ENCODE peak calls at places on chromosomes 4 and X, in eight cellular contexts. G, S, K, N, C, A, R and D are unnamed samples.

GRCh38 chr4:105196523-105197145 is 50.0 kb downstream of the TET2 start:
- DNase-seq in G (no peak), S (peak), K (peak), N (peak), C (no peak), A (peak), R (no peak), D (no peak)

GRCh38 chrX:72685810-72686465 is 28.2 kb downstream of the PHKA1 start:
- DNase-seq in G (no peak), S (no peak), K (no peak), N (no peak), C (no peak), A (no peak), R (no peak), D (no peak)

GRCh38 chrX:141760761-141761160 is 62.2 kb upstream of the SPANXD start:
- DNase-seq in G (no peak), S (no peak), K (no peak), N (no peak), C (no peak), A (no peak), R (no peak), D (no peak)

GRCh38 chr4:129254526-129254925 is 158.6 kb downstream of the C4orf33 start:
- DNase-seq in G (no peak), S (no peak), K (no peak), N (no peak), C (no peak), A (no peak), R (no peak), D (no peak)

GRCh38 chrX:14476169-14476568 is 53.2 kb upstream of the GLRA2 start:
- DNase-seq in G (no peak), S (no peak), K (no peak), N (no peak), C (no peak), A (no peak), R (no peak), D (no peak)

GRCh38 chr4:64564126-64564525 is 154.9 kb upstream of the TECRL start:
- DNase-seq in G (no peak), S (no peak), K (no peak), N (no peak), C (no peak), A (no peak), R (no peak), D (no peak)

GRCh38 chr4:119632216-119632615 is 3.6 kb upstream of the PDE5A start:
- DNase-seq in G (no peak), S (no peak), K (no peak), N (no peak), C (no peak), A (no peak), R (no peak), D (no peak)

GRCh38 chr4:120709986-120710385 is 212.5 kb downstream of the PRDM5 start:
- DNase-seq in G (peak), S (no peak), K (no peak), N (no peak), C (no peak), A (no peak), R (no peak), D (no peak)

GRCh38 chr4:56434599-56435000 is 815 bp downstream of the PPAT start:
- DNase-seq in G (no peak), S (peak), K (no peak), N (peak), C (no peak), A (peak), R (no peak), D (no peak)

GRCh38 chr4:164169591-164169990 is 584.3 kb upstream of the SMIM31 start:
- DNase-seq in G (no peak), S (no peak), K (no peak), N (no peak), C (no peak), A (no peak), R (no peak), D (no peak)

GRCh38 chr4:123092603-123093002 is 170.2 kb upstream of the NUDT6 start:
- DNase-seq in G (no peak), S (peak), K (peak), N (no peak), C (no peak), A (no peak), R (no peak), D (no peak)

GRCh38 chrX:150680974-150681373 is 12.2 kb upstream of the MTMR1 start:
- DNase-seq in G (no peak), S (peak), K (peak), N (peak), C (no peak), A (no peak), R (no peak), D (no peak)

GRCh38 chr4:146456681-146457080 is 65.1 kb downstream of the SLC10A7 start:
- DNase-seq in G (no peak), S (no peak), K (no peak), N (no peak), C (no peak), A (no peak), R (no peak), D (no peak)

GRCh38 chrX:103253608-103254007 is 1.3 kb downstream of the TCEAL8 start:
- DNase-seq in G (no peak), S (peak), K (no peak), N (no peak), C (no peak), A (no peak), R (no peak), D (no peak)

GRCh38 chrX:38839269-38839668 is 38.0 kb downstream of the MID1IP1 start:
- DNase-seq in G (no peak), S (no peak), K (no peak), N (no peak), C (no peak), A (no peak), R (no peak), D (no peak)

GRCh38 chrX:6292599-6292998 is 63.9 kb upstream of the NLGN4X start:
- DNase-seq in G (no peak), S (no peak), K (peak), N (no peak), C (no peak), A (no peak), R (no peak), D (no peak)

GRCh38 chr4:100041646-100042045 is 91.6 kb upstream of the H2AZ1 start:
- DNase-seq in G (no peak), S (no peak), K (no peak), N (no peak), C (no peak), A (no peak), R (no peak), D (no peak)

GRCh38 chr4:147480891-147481576 is at the start of gene EDNRA:
- DNase-seq in G (no peak), S (peak), K (peak), N (peak), C (no peak), A (peak), R (no peak), D (no peak)

GRCh38 chrX:108558217-108558616 is 118.6 kb downstream of the COL4A5 start:
- DNase-seq in G (no peak), S (peak), K (no peak), N (no peak), C (no peak), A (no peak), R (no peak), D (no peak)

GRCh38 chr4:172648471-172648870 is 520.1 kb upstream of the GALNT7 start:
- DNase-seq in G (no peak), S (no peak), K (no peak), N (no peak), C (no peak), A (no peak), R (no peak), D (no peak)

GRCh38 chrX:129731228-129731627 is 7.6 kb upstream of the XPNPEP2 start:
- DNase-seq in G (no peak), S (no peak), K (no peak), N (no peak), C (no peak), A (no peak), R (no peak), D (no peak)

GRCh38 chrX:130981836-130982235 is 76.3 kb upstream of the ARHGAP36 start:
- DNase-seq in G (no peak), S (no peak), K (no peak), N (no peak), C (no peak), A (no peak), R (no peak), D (no peak)

GRCh38 chrX:74931214-74931613 is 6.0 kb upstream of the NEXMIF start:
- DNase-seq in G (no peak), S (peak), K (peak), N (peak), C (no peak), A (no peak), R (no peak), D (no peak)

GRCh38 chrX:24283122-24283789 is 30.6 kb downstream of the SUPT20HL2 start:
- DNase-seq in G (no peak), S (no peak), K (no peak), N (no peak), C (no peak), A (no peak), R (no peak), D (no peak)

GRCh38 chrX:15686818-15687685 is 22.4 kb upstream of the CLTRN start:
- DNase-seq in G (no peak), S (peak), K (peak), N (peak), C (peak), A (peak), R (peak), D (peak)

GRCh38 chr4:48756689-48757220 is 23.3 kb downstream of the FRYL start:
- DNase-seq in G (no peak), S (no peak), K (no peak), N (no peak), C (no peak), A (no peak), R (no peak), D (no peak)

GRCh38 chr4:11633435-11633834 is 204.7 kb upstream of the HS3ST1 start:
- DNase-seq in G (no peak), S (no peak), K (no peak), N (no peak), C (no peak), A (no peak), R (no peak), D (no peak)

GRCh38 chr4:78483811-78484210 is 67.8 kb upstream of the ANXA3 start:
- DNase-seq in G (no peak), S (no peak), K (no peak), N (no peak), C (no peak), A (no peak), R (no peak), D (no peak)

GRCh38 chrX:130772313-130773140 is 130.5 kb downstream of the ENOX2 start:
- DNase-seq in G (peak), S (peak), K (no peak), N (peak), C (no peak), A (no peak), R (no peak), D (no peak)

GRCh38 chr4:166655705-166656104 is 578.6 kb downstream of the SPOCK3 start:
- DNase-seq in G (no peak), S (no peak), K (no peak), N (peak), C (no peak), A (no peak), R (no peak), D (no peak)

GRCh38 chr4:105414316-105414715 is 59.5 kb downstream of the PPA2 start:
- DNase-seq in G (no peak), S (no peak), K (peak), N (no peak), C (no peak), A (no peak), R (no peak), D (no peak)

GRCh38 chr4:98662619-98663225 is 4.3 kb upstream of the TSPAN5 start:
- DNase-seq in G (no peak), S (peak), K (peak), N (no peak), C (no peak), A (no peak), R (peak), D (no peak)

GRCh38 chrX:129984196-129984962 is 1.9 kb downstream of the BCORL1 start:
- DNase-seq in G (no peak), S (no peak), K (peak), N (no peak), C (peak), A (peak), R (peak), D (no peak)

DNA sequence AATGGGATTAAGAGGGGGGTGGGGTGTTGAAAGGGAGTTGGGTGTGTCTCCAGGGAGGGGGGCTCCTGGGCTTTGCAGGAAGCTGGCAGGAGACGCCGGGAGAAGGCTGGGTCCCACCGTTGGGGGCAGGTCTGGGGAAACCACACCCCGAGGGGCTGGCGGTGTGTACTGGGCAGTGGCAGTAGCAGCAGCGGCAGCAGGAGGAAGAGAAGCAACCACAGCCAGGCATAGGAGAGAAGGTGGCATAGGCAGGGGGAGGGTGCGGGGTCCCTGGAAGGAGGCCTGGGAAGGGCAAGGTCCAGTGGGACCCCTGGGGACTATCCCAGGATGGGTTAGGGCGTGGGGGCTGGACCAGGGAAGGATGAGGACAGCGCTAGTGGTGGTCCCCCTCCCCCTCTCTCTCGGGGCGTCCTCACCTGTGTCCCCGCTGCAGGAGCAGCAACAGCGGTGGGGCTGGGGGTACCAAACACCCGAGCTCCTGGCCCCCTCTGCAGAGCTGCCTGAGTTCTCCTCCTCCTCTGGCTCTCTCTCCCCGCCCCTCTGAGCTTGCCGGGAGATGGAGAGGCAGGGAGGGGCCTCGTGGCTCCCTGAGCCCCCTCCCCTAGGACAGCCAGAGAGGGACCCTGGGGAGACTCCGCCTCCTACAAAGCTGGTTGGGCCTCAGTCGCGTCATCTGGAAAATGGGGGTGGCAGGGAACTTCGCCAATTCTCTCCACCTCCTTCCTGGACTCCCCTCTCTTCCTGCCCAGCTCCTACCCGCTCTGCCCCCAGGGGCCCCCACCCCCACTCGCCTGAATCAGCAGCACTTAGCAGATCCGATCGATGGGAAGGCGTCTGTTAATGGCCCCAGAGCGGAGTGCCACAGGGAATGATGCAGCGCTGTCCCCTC is at the start of gene KCND1:
- DNase-seq in G (no peak), S (peak), K (peak), N (peak), C (peak), A (no peak), R (no peak), D (no peak)
- H3K4me3 ChIP-seq in G (peak), S (peak), K (peak), N (peak), C (no peak), A (peak), R (no peak), D (no peak)

GRCh38 chr4:14867847-14868246 is 134.4 kb upstream of the CPEB2 start:
- DNase-seq in G (no peak), S (peak), K (no peak), N (peak), C (no peak), A (no peak), R (no peak), D (no peak)
- H3K4me3 ChIP-seq in G (no peak), S (no peak), K (no peak), N (no peak), C (no peak), A (no peak), R (no peak), D (no peak)

DNA sequence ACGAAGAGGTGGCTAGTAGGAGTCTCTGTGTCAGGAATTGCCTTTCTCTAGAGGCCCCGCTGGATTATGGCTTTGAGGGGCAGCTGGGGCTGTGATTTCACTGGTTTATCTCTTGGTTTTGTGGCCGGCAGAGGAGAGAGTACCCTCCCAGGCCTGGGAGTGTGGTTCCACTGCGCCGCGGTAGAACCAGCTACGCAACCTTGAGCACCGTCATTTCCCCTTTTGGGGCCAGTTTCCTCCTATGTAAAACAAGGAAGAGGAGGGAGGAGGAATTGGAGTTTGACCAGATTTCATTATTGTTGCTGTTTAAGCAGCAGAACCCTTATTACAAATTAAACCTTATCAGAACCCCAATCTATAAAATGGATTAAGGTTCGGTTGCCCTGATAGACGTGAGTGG is 4.4 kb downstream of the SOX3 start:
- DNase-seq in G (no peak), S (no peak), K (no peak), N (no peak), C (no peak), A (no peak), R (no peak), D (no peak)
- H3K4me3 ChIP-seq in G (no peak), S (no peak), K (peak), N (no peak), C (no peak), A (no peak), R (no peak), D (no peak)

GRCh38 chr4:52051213-52051614 is at the start of gene SPATA18:
- DNase-seq in G (no peak), S (no peak), K (peak), N (peak), C (peak), A (peak), R (no peak), D (no peak)
- H3K4me3 ChIP-seq in G (peak), S (peak), K (peak), N (peak), C (no peak), A (peak), R (peak), D (peak)

GRCh38 chr4:7939377-7940108 is at the start of gene AFAP1:
- DNase-seq in G (peak), S (peak), K (peak), N (peak), C (peak), A (peak), R (peak), D (no peak)

GRCh38 chr4:7941111-7942018 is 1.7 kb upstream of the AFAP1 start:
- DNase-seq in G (no peak), S (peak), K (peak), N (no peak), C (no peak), A (no peak), R (no peak), D (no peak)

GRCh38 chr4:7936963-7937362 is 2.7 kb downstream of the AFAP1 start:
- DNase-seq in G (no peak), S (no peak), K (no peak), N (no peak), C (no peak), A (no peak), R (no peak), D (no peak)

GRCh38 chr4:7942019-7942556 is 2.4 kb upstream of the AFAP1 start:
- DNase-seq in G (no peak), S (no peak), K (no peak), N (no peak), C (no peak), A (no peak), R (no peak), D (no peak)

DNA sequence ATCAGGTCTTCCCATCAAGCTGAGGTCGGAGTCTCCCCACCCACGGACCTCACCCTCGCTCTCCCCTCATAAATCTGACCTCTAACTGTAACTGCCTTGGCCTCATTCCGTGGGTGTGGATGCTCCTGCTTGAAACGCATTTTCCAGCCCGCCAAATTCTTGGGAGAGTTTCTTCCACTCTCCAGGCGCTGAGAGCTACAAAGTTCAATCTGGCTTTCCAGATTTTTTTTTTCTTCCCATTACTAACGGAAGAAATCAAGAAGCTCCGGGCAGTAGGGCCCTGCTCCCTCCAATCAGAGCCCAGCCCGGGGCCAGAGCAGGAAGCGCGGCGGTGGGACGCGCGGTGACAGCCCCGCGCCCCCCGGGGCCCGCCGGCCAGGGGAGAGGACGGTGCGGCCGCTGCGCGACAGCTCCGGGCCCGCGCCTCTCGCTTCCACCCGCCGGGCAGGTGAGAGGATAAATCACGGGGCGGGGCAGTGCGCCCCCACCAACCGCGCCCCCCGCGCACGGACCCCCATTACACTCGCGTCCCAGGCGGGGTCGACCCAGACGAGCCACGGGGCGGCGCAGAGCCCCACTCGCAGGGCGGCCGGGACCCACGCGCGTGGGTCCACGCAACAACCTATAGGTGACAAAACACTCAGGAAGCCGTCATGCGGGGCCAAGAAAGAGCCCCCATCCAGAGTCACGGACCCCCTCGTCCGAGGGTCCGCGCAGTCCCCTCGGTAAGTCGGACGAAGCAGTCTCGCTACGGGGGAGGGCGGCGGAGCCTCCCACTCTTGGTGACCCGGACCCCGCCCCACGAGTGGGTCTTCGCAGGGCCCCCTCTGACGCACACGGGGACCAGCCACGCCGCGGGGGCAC is 916 bp downstream of the AFAP1 start:
- DNase-seq in G (no peak), S (peak), K (peak), N (peak), C (no peak), A (no peak), R (peak), D (no peak)
- H3K4me3 ChIP-seq in G (peak), S (peak), K (peak), N (peak), C (peak), A (peak), R (peak), D (no peak)

GRCh38 chr4:86924805-86925204 is 10.0 kb upstream of the AFF1 start:
- DNase-seq in G (no peak), S (peak), K (no peak), N (no peak), C (no peak), A (no peak), R (no peak), D (no peak)

GRCh38 chr4:86926428-86927086 is 8.3 kb upstream of the AFF1 start:
- DNase-seq in G (no peak), S (peak), K (no peak), N (no peak), C (no peak), A (no peak), R (no peak), D (no peak)

GRCh38 chr4:86928400-86929255 is 6.2 kb upstream of the AFF1 start:
- DNase-seq in G (no peak), S (no peak), K (no peak), N (no peak), C (no peak), A (no peak), R (no peak), D (no peak)

GRCh38 chr4:86927843-86928395 is 6.9 kb upstream of the AFF1 start:
- DNase-seq in G (peak), S (no peak), K (no peak), N (no peak), C (peak), A (peak), R (no peak), D (no peak)
- H3K4me3 ChIP-seq in G (no peak), S (no peak), K (no peak), N (no peak), C (no peak), A (no peak), R (no peak), D (no peak)

DNA sequence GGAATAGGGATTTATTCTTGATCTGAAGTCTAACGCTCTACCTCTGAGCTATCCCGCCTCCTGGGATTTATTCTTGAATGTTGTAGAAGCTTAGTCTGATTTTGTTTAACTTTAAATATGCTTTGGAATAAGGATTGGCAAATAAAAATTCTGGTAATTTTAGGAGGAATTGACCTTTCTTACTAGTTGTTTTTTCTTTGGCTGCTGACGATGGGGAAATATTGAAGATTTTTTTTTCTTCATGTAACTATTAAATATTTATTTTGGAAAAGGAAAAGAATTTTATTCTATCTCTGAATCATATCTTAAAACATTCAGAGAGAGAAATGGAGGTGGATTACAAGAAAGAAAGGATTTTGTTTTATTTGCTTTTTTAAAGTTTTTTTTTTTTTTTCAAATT is 122.9 kb downstream of the PDLIM5 start:
- DNase-seq in G (no peak), S (no peak), K (no peak), N (no peak), C (no peak), A (no peak), R (no peak), D (no peak)
- H3K4me3 ChIP-seq in G (no peak), S (no peak), K (no peak), N (no peak), C (no peak), A (no peak), R (no peak), D (no peak)